ENCODE peak calls at places on chromosomes 2 and 18, in four cellular contexts. S, N, I and C are unnamed samples.

GRCh38 chr2:217288472-217289063 is 428.7 kb upstream of the TNP1 start:
- DNase-seq in I (no peak), N (no peak), S (no peak), C (no peak)

GRCh38 chr2:36502081-36502480 is 95.9 kb downstream of the FEZ2 start:
- DNase-seq in S (no peak), I (no peak), N (peak), C (no peak)

GRCh38 chr2:85902496-85902895 is 13.7 kb upstream of the ST3GAL5 start:
- DNase-seq in S (no peak), N (no peak), I (no peak), C (no peak)

GRCh38 chr2:191938779-191939178 is 91.9 kb upstream of the CAVIN2 start:
- DNase-seq in S (no peak), N (no peak), I (no peak), C (no peak)

GRCh38 chr2:110748489-110748867 is 16.1 kb downstream of the ACOXL start:
- DNase-seq in N (no peak), S (no peak), I (no peak), C (no peak)

GRCh38 chr2:96868555-96869280 is 1.2 kb downstream of the SEMA4C start:
- DNase-seq in I (peak), N (peak), S (peak), C (peak)

GRCh38 chr2:105388971-105389381 is 9.9 kb downstream of the FHL2 start:
- DNase-seq in I (no peak), N (no peak), S (no peak), C (no peak)

GRCh38 chr2:25251461-25252273 is 83.3 kb upstream of the POMC start:
- DNase-seq in S (peak), I (peak), N (peak), C (no peak)

GRCh38 chr2:215171826-215172225 is 33.4 kb upstream of the ABCA12 start:
- DNase-seq in S (no peak), I (no peak), N (no peak), C (no peak)

GRCh38 chr18:79924814-79925655 is 26.4 kb downstream of the SLC66A2 start:
- DNase-seq in I (no peak), N (no peak), S (peak), C (no peak)

GRCh38 chr18:9792565-9793226 is 84.6 kb downstream of the RAB31 start:
- DNase-seq in I (no peak), N (peak), S (no peak), C (no peak)

GRCh38 chr2:218859994-218860831 is 608 bp downstream of the WNT6 start:
- DNase-seq in S (peak), I (no peak), N (no peak), C (no peak)

GRCh38 chr18:29181151-29181901 is 1004.4 kb upstream of the CDH2 start:
- DNase-seq in S (no peak), N (no peak), I (no peak), C (peak)

GRCh38 chr18:23291456-23292205 is 156.3 kb downstream of the CABLES1 start:
- DNase-seq in I (no peak), N (no peak), S (no peak), C (no peak)

GRCh38 chr2:203683932-203684556 is 22.4 kb upstream of the CD28 start:
- DNase-seq in S (no peak), N (peak), I (no peak), C (peak)

GRCh38 chr2:88834866-88835265 is 143.4 kb downstream of the RPIA start:
- DNase-seq in S (no peak), N (no peak), I (no peak), C (no peak)

GRCh38 chr18:9522952-9523351 is 47.6 kb downstream of the RALBP1 start:
- DNase-seq in N (no peak), I (no peak), S (no peak), C (no peak)

GRCh38 chr2:218290316-218291261 is 1.7 kb downstream of the TMBIM1 start:
- DNase-seq in I (no peak), S (no peak), N (no peak), C (no peak)

GRCh38 chr2:234241656-234242445 is 191.3 kb downstream of the SPP2 start:
- DNase-seq in I (no peak), N (no peak), S (no peak), C (no peak)

GRCh38 chr18:39749154-39749553 is 2183.6 kb upstream of the CELF4 start:
- DNase-seq in N (no peak), I (no peak), S (no peak), C (no peak)

GRCh38 chr18:45413180-45413836 is 202.0 kb upstream of the SLC14A2 start:
- DNase-seq in I (no peak), S (no peak), N (no peak), C (no peak)

GRCh38 chr2:109151519-109151918 is 22.5 kb downstream of the SH3RF3 start:
- DNase-seq in I (no peak), N (no peak), S (no peak), C (no peak)

GRCh38 chr2:216661639-216662375 is 28.6 kb downstream of the IGFBP2 start:
- DNase-seq in S (no peak), I (peak), N (peak), C (no peak)

GRCh38 chr2:160075171-160075570 is 12.8 kb upstream of the PLA2R1 start:
- DNase-seq in S (no peak), I (no peak), N (no peak), C (peak)

GRCh38 chr2:158539176-158539895 is 82.6 kb downstream of the PKP4 start:
- DNase-seq in N (peak), S (no peak), I (no peak), C (peak)

GRCh38 chr2:101961287-101962242 is 30.2 kb upstream of the IL1R2 start:
- DNase-seq in I (no peak), S (peak), N (peak), C (peak)

GRCh38 chr2:15271941-15272340 is 289.2 kb downstream of the NBAS start:
- DNase-seq in N (peak), I (no peak), S (no peak), C (no peak)

GRCh38 chr2:216862628-216863027 is 2.8 kb upstream of the TNP1 start:
- DNase-seq in I (no peak), N (peak), S (no peak), C (no peak)

GRCh38 chr2:236237468-236238190 is 26.6 kb downstream of the ASB18 start:
- DNase-seq in S (no peak), N (no peak), I (peak), C (no peak)

GRCh38 chr2:136029149-136029548 is 43.7 kb upstream of the DARS1 start:
- DNase-seq in I (no peak), S (no peak), N (no peak), C (no peak)
- TF ChIP-seq EP300 in I (no peak), S (no peak), N (no peak), C (no peak)

DNA sequence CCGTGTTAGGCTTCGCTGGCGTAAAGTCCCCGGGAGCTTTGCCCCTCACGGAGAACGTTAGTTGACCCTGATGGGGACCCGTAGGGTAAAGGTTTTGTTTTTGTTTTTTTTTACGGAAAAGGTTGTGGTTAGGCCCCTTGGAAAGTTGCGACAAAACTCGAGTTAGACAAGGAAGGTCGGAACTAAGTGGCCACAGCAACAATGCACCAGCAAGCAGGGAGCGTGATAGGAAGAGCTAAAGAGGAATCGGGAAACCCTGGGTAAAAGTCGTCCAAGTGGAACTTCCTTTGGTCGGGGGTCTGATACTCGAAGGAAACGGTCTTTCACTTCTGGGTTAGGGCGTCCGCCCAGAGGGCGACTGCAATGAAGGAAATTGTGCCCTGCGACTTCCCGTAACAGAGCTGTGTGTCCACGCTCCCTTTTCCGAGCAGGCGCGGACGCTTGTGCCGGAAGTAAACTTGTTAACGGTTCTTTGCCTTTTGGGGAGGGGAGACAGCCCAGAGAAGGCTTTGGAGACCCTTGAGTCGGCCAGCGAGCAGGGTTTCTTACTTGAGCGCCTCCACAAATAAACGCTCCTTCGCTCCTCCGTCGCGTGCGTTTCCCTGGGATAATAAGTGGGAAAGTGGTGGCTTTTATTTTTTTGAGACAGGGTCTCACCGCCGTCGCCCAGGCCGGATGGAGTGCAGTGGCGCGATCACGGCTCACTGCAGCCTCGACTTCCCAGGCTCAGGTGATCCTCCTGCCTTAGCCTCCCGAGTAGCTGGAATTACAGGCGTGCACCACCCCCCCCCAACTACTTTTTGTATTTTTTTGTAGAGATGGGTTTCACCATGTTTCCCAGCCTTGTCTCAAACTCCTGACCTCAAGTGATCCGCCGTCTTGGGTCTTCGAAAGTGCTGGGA is 641 bp upstream of the CLASP1 start:
- DNase-seq in I (peak), N (peak), S (peak), C (peak)
- TF ChIP-seq POLR2A in I (peak), N (peak), S (no peak), C (no peak)

DNA sequence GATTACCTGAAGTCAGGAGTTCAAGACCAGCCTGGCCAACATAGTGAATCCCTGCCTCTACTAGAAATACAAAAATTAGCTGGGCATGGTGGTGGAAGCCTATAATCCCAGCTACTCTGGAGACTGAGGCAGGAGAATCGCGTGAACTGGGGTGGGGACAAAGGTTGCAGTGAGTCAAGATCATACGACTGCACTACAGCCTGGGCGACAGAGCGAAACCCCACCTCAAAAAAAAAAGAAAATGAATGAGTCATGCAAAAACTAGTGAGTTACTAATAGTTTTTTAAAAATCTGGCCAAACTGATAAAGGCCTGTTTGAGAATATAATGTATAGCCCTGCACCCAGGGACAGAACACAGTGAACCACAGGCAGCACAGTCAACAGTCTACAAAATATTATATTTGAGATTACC is 17.5 kb downstream of the AFG3L2 start:
- DNase-seq in S (no peak), N (no peak), I (no peak), C (no peak)
- TF ChIP-seq EP300 in S (no peak), N (no peak), I (no peak), C (no peak)

DNA sequence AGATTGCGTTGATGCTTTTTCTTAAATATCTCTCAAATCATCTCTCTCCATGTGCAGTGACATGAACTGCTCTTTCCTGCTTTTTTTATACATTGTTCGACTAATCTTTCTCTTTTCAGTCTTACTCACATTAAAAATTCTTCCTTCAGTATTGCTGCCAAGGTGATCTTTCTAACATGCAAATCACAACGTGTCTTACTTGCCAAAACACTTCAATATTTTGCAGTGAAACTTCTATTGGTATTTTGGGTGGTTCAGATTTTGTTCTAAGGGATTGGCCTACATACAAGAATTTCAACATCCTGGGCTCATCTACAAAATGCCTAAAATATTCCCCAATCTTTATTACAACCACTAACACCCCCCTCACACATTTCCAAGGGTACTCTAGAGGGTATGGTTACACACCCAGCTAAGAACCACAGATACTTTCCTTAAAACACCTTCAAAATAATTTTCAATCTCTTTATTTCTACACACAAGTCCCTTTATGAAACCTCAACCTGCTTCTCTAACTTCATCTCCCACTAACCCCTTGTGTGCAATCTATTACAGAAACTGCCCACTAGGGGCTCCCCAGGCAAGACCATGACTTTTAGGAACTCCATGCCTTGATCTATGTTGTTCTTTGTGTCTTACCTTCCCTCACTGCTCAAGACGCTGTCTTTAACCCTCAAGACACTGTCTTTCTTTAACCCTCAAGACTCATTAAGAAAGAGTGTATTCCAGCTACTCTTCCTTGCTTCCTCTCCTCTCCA is 50.9 kb downstream of the COL3A1 start:
- DNase-seq in I (no peak), S (no peak), N (peak), C (no peak)
- TF ChIP-seq POLR2A in I (no peak), S (no peak), N (no peak), C (no peak)

DNA sequence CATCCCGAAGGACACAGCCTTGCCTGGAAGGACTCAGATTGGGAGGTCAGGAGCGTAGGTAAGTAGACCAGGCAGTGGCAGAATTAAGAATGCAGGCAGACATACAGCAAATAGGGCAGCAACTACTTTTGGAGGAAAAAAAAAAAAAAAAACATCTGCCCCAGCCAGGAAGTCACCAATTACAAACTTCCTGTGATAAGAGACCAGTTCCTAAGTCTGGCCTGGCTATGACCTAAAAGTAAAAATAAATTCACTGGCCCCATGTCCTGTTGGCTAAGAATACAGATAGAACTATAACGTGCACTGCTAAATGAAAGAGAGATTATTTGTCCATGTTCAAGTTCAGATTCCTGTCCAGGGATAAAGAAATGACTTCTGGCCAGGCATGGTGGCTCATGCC is 45.2 kb upstream of the NOSTRIN start:
- DNase-seq in N (no peak), I (no peak), S (no peak), C (no peak)
- TF ChIP-seq EP300 in N (no peak), I (no peak), S (no peak), C (no peak)

DNA sequence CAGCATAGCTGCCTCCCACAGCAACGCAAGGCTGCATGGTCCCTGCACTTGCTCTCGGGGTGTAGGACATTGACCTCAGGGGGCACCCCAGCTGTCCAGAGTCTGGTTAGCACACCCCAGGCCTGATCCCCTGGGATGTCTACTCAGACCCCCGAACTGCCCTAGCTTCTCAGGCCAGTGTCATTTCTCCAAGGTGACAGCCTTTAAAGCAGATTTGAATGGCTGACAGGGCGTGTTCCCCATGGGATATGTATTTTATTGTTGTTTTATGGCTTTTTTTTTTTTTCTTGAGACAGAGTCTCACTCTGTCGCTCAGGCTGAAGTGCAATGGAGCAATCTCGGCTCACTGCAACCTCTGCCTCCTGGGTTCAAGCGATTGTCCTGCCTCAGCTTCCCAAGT is 40.8 kb upstream of the PTMA start:
- DNase-seq in S (no peak), N (no peak), I (no peak), C (no peak)
- TF ChIP-seq POLR2A in S (no peak), N (no peak), I (no peak), C (no peak)